ENCODE peak calls at places on chromosome 12, in four cellular contexts. One of them, this sample, is unnamed.

GRCh38 chr12:55929306-55929791 is 1.6 kb upstream of the DGKA start:
- DNase-seq in suprapubic skin: no peak
- DNase-seq in tibial nerve: no peak
- DNase-seq in heart left ventricle: no peak
- DNase-seq in this sample: no peak

GRCh38 chr12:44523828-44524227 is 352.3 kb downstream of the NELL2 start:
- DNase-seq in heart left ventricle: no peak
- DNase-seq in suprapubic skin: no peak
- DNase-seq in tibial nerve: no peak
- DNase-seq in this sample: no peak

GRCh38 chr12:113149361-113150150 is at the start of gene CFAP73:
- DNase-seq in tibial nerve: no peak
- DNase-seq in heart left ventricle: peak
- DNase-seq in suprapubic skin: peak
- DNase-seq in this sample: peak

GRCh38 chr12:115794659-115795081 is 482.8 kb downstream of the MED13L start:
- DNase-seq in heart left ventricle: no peak
- DNase-seq in suprapubic skin: no peak
- DNase-seq in tibial nerve: no peak
- DNase-seq in this sample: no peak

GRCh38 chr12:128644664-128645296 is 179.0 kb downstream of the SLC15A4 start:
- DNase-seq in heart left ventricle: no peak
- DNase-seq in suprapubic skin: no peak
- DNase-seq in tibial nerve: peak
- DNase-seq in this sample: peak

GRCh38 chr12:99984271-99985128 is at the start of gene ANKS1B:
- DNase-seq in suprapubic skin: peak
- DNase-seq in tibial nerve: peak
- DNase-seq in heart left ventricle: peak
- DNase-seq in this sample: peak

GRCh38 chr12:132255642-132256041 is 73.7 kb downstream of the GALNT9 start:
- DNase-seq in suprapubic skin: no peak
- DNase-seq in tibial nerve: no peak
- DNase-seq in heart left ventricle: no peak
- DNase-seq in this sample: no peak

GRCh38 chr12:113988976-113989375 is 22.9 kb upstream of the RBM19 start:
- DNase-seq in heart left ventricle: no peak
- DNase-seq in tibial nerve: no peak
- DNase-seq in suprapubic skin: no peak
- DNase-seq in this sample: no peak

GRCh38 chr12:12590961-12591360 is 20.7 kb upstream of the CREBL2 start:
- DNase-seq in tibial nerve: no peak
- DNase-seq in heart left ventricle: no peak
- DNase-seq in suprapubic skin: no peak
- DNase-seq in this sample: no peak

GRCh38 chr12:45532113-45532512 is 197.4 kb upstream of the ARID2 start:
- DNase-seq in tibial nerve: no peak
- DNase-seq in suprapubic skin: no peak
- DNase-seq in heart left ventricle: no peak
- DNase-seq in this sample: no peak

GRCh38 chr12:57208946-57209282 is 7.7 kb upstream of the NXPH4 start:
- DNase-seq in heart left ventricle: peak
- DNase-seq in suprapubic skin: no peak
- DNase-seq in tibial nerve: no peak
- DNase-seq in this sample: no peak

GRCh38 chr12:2682301-2683282 is 112.2 kb upstream of the FKBP4 start:
- DNase-seq in tibial nerve: no peak
- DNase-seq in suprapubic skin: no peak
- DNase-seq in heart left ventricle: no peak
- DNase-seq in this sample: no peak

GRCh38 chr12:82479511-82479910 is 121.2 kb downstream of the METTL25 start:
- DNase-seq in suprapubic skin: no peak
- DNase-seq in heart left ventricle: no peak
- DNase-seq in tibial nerve: no peak
- DNase-seq in this sample: no peak

GRCh38 chr12:89702503-89702902 is 6.1 kb downstream of the ATP2B1 start:
- DNase-seq in tibial nerve: no peak
- DNase-seq in suprapubic skin: no peak
- DNase-seq in heart left ventricle: no peak
- DNase-seq in this sample: no peak

GRCh38 chr12:76539727-76540126 is 19.8 kb downstream of the OSBPL8 start:
- DNase-seq in heart left ventricle: no peak
- DNase-seq in suprapubic skin: no peak
- DNase-seq in tibial nerve: no peak
- DNase-seq in this sample: no peak

GRCh38 chr12:11892065-11892391 is 178.7 kb upstream of the BCL2L14 start:
- DNase-seq in suprapubic skin: no peak
- DNase-seq in heart left ventricle: no peak
- DNase-seq in tibial nerve: no peak
- DNase-seq in this sample: no peak

GRCh38 chr12:25459541-25459951 is 93.5 kb downstream of the LMNTD1 start:
- DNase-seq in suprapubic skin: no peak
- DNase-seq in tibial nerve: no peak
- DNase-seq in heart left ventricle: peak
- DNase-seq in this sample: no peak

GRCh38 chr12:51371295-51371953 is 19.8 kb downstream of the GALNT6 start:
- DNase-seq in tibial nerve: peak
- DNase-seq in suprapubic skin: no peak
- DNase-seq in heart left ventricle: peak
- DNase-seq in this sample: no peak

GRCh38 chr12:123105427-123105826 is 45.5 kb downstream of the PITPNM2 start:
- DNase-seq in heart left ventricle: peak
- DNase-seq in tibial nerve: no peak
- DNase-seq in suprapubic skin: no peak
- DNase-seq in this sample: no peak

GRCh38 chr12:111063296-111064026 is 143.1 kb upstream of the MYL2 start:
- DNase-seq in suprapubic skin: no peak
- DNase-seq in heart left ventricle: no peak
- DNase-seq in tibial nerve: no peak
- DNase-seq in this sample: no peak

GRCh38 chr12:111441107-111441928 is 35.6 kb downstream of the SH2B3 start:
- DNase-seq in tibial nerve: no peak
- DNase-seq in suprapubic skin: peak
- DNase-seq in heart left ventricle: peak
- DNase-seq in this sample: no peak

GRCh38 chr12:93022603-93023340 is 93.7 kb upstream of the EEA1 start:
- DNase-seq in tibial nerve: no peak
- DNase-seq in suprapubic skin: no peak
- DNase-seq in heart left ventricle: no peak
- DNase-seq in this sample: no peak

GRCh38 chr12:7075931-7076330 is 15.4 kb downstream of the C1S start:
- DNase-seq in heart left ventricle: no peak
- DNase-seq in tibial nerve: no peak
- DNase-seq in suprapubic skin: no peak
- DNase-seq in this sample: no peak

GRCh38 chr12:47744778-47745436 is 13.8 kb downstream of the RAPGEF3 start:
- DNase-seq in tibial nerve: no peak
- DNase-seq in heart left ventricle: no peak
- DNase-seq in suprapubic skin: no peak
- DNase-seq in this sample: no peak

GRCh38 chr12:96041181-96041580 is 5.8 kb upstream of the LTA4H start:
- DNase-seq in tibial nerve: no peak
- DNase-seq in suprapubic skin: no peak
- DNase-seq in heart left ventricle: no peak
- DNase-seq in this sample: no peak
- TF ChIP-seq POLR2A in tibial nerve: no peak
- TF ChIP-seq POLR2A in suprapubic skin: no peak
- TF ChIP-seq POLR2A in heart left ventricle: no peak
- TF ChIP-seq POLR2A in this sample: no peak

GRCh38 chr12:40106202-40106533 is 287 bp upstream of the SLC2A13 start:
- DNase-seq in heart left ventricle: no peak
- DNase-seq in tibial nerve: no peak
- DNase-seq in suprapubic skin: no peak
- DNase-seq in this sample: no peak

GRCh38 chr12:40106655-40107054 is 774 bp upstream of the SLC2A13 start:
- DNase-seq in tibial nerve: no peak
- DNase-seq in heart left ventricle: no peak
- DNase-seq in suprapubic skin: no peak
- DNase-seq in this sample: no peak

GRCh38 chr12:40105265-40105514 is 691 bp downstream of the SLC2A13 start:
- DNase-seq in suprapubic skin: peak
- DNase-seq in tibial nerve: peak
- DNase-seq in heart left ventricle: peak
- DNase-seq in this sample: peak

GRCh38 chr12:40104461-40105264 is 1.2 kb downstream of the SLC2A13 start:
- DNase-seq in heart left ventricle: peak
- DNase-seq in tibial nerve: no peak
- DNase-seq in suprapubic skin: peak
- DNase-seq in this sample: no peak

GRCh38 chr12:40105515-40106201 is at the start of gene SLC2A13:
- DNase-seq in heart left ventricle: peak
- DNase-seq in tibial nerve: peak
- DNase-seq in suprapubic skin: peak
- DNase-seq in this sample: peak
- TF ChIP-seq POLR2A in heart left ventricle: peak
- TF ChIP-seq POLR2A in tibial nerve: peak
- TF ChIP-seq POLR2A in suprapubic skin: no peak
- TF ChIP-seq POLR2A in this sample: peak

GRCh38 chr12:131048611-131048990 is 94.9 kb downstream of the ADGRD1 start:
- DNase-seq in tibial nerve: no peak
- DNase-seq in heart left ventricle: no peak
- DNase-seq in suprapubic skin: peak
- DNase-seq in this sample: no peak

GRCh38 chr12:131047789-131048610 is 94.3 kb downstream of the ADGRD1 start:
- DNase-seq in heart left ventricle: peak
- DNase-seq in suprapubic skin: peak
- DNase-seq in tibial nerve: no peak
- DNase-seq in this sample: no peak

GRCh38 chr12:131049002-131049401 is 95.3 kb downstream of the ADGRD1 start:
- DNase-seq in tibial nerve: no peak
- DNase-seq in suprapubic skin: peak
- DNase-seq in heart left ventricle: no peak
- DNase-seq in this sample: no peak

GRCh38 chr12:131045705-131046460 is 92.2 kb downstream of the ADGRD1 start:
- DNase-seq in tibial nerve: no peak
- DNase-seq in suprapubic skin: peak
- DNase-seq in heart left ventricle: no peak
- DNase-seq in this sample: no peak

DNA sequence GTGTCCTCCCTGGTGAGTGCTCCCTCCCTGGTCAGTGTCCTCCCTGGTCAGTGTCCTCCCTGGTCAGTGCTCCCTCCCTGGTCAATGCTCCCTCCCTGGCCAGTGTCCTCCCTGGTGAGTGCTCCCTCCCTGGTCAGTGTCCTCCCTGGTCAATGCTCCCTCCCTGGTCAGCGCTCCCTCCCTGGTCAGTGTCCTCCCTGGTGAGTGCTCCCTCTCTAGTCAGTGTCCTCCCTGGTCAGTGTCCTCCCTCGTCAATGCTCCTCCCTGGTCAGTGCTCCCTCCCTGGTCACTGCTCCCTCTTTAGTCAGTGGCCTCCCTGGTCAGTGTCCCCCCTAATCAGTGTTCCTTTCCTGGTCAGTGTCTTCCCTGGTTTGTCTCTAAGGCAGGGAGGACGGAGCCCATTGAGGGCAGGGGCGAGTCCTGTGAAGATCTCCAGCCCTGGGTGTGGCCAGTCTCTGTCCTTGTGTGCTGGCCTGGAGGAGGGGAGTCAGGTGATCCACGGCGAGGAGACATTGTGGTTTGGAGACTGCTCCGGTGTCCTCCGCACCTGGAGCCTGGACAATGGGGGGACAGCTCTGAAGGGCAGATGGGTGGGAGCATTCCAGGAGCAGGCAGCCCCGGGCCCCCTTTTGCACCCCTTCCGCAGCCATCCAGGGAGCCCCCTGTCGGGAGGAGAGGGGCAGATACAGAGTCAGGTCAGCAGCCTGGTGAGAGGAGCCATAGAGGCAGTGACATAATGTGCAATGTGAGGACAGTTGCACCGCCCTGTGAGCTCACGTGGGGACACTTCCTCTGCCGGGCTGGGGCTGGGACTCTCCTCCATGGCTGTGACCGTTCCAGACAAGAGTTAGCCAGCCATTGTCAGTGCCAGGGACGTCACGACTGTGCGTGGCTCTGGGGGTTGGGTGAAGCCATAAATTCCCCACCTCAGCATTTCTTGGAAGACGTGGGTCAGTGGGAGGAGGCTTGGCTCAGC is 93.4 kb downstream of the ADGRD1 start:
- DNase-seq in tibial nerve: no peak
- DNase-seq in heart left ventricle: peak
- DNase-seq in suprapubic skin: peak
- DNase-seq in this sample: no peak
- TF ChIP-seq POLR2A in tibial nerve: no peak
- TF ChIP-seq POLR2A in heart left ventricle: no peak
- TF ChIP-seq POLR2A in suprapubic skin: no peak
- TF ChIP-seq POLR2A in this sample: no peak

DNA sequence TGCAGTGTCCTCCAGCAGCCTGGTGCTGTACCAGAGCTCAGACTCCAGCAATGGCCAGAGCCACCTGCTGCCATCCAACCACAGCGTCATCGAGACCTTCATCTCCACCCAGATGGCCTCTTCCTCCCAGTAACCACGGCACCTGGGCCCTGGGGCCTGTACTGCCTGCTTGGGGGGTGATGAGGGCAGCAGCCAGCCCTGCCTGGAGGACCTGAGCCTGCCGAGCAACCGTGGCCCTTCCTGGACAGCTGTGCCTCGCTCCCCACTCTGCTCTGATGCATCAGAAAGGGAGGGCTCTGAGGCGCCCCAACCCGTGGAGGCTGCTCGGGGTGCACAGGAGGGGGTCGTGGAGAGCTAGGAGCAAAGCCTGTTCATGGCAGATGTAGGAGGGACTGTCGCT is 15.2 kb downstream of the C12orf43 start:
- DNase-seq in tibial nerve: no peak
- DNase-seq in suprapubic skin: no peak
- DNase-seq in heart left ventricle: no peak
- DNase-seq in this sample: no peak
- TF ChIP-seq POLR2A in tibial nerve: no peak
- TF ChIP-seq POLR2A in suprapubic skin: no peak
- TF ChIP-seq POLR2A in heart left ventricle: no peak
- TF ChIP-seq POLR2A in this sample: no peak